ENCODE peak calls at places on chromosomes 2 and 18, in seven cellular contexts. One of them, this sample, is unnamed.

GRCh38 chr2:197286805-197287595 is 23.6 kb downstream of the ANKRD44 start:
- DNase-seq in epithelial cell of esophagus: peak; percentile 92
- DNase-seq in tibial nerve: peak; percentile 71
- DNase-seq in neural crest cell: no peak
- DNase-seq in kidney: no peak
- DNase-seq in choroid plexus epithelial cell: peak; percentile 96
- DNase-seq in GM12865: peak; percentile 80
- DNase-seq in this sample: peak; percentile 68

GRCh38 chr2:11540148-11540995 is 6.5 kb downstream of the GREB1 start:
- DNase-seq in epithelial cell of esophagus: no peak
- DNase-seq in tibial nerve: peak; percentile 37
- DNase-seq in neural crest cell: no peak
- DNase-seq in kidney: no peak
- DNase-seq in choroid plexus epithelial cell: no peak
- DNase-seq in GM12865: no peak
- DNase-seq in this sample: no peak

GRCh38 chr2:68416081-68416675 is 50.9 kb downstream of the FBXO48 start:
- DNase-seq in epithelial cell of esophagus: peak; percentile 17
- DNase-seq in tibial nerve: no peak
- DNase-seq in neural crest cell: no peak
- DNase-seq in kidney: no peak
- DNase-seq in choroid plexus epithelial cell: no peak
- DNase-seq in GM12865: no peak
- DNase-seq in this sample: no peak

GRCh38 chr2:217451634-217452033 is 551.2 kb downstream of the TNS1 start:
- DNase-seq in epithelial cell of esophagus: no peak
- DNase-seq in tibial nerve: no peak
- DNase-seq in neural crest cell: no peak
- DNase-seq in kidney: no peak
- DNase-seq in choroid plexus epithelial cell: peak; percentile 76
- DNase-seq in GM12865: no peak
- DNase-seq in this sample: no peak

GRCh38 chr18:79510731-79511141 is 115.0 kb downstream of the NFATC1 start:
- DNase-seq in epithelial cell of esophagus: no peak
- DNase-seq in tibial nerve: no peak
- DNase-seq in neural crest cell: no peak
- DNase-seq in kidney: peak; percentile 72
- DNase-seq in choroid plexus epithelial cell: no peak
- DNase-seq in GM12865: no peak
- DNase-seq in this sample: no peak

GRCh38 chr2:239704737-239705136 is 303.9 kb upstream of the HDAC4 start:
- DNase-seq in epithelial cell of esophagus: no peak
- DNase-seq in tibial nerve: no peak
- DNase-seq in neural crest cell: no peak
- DNase-seq in kidney: no peak
- DNase-seq in choroid plexus epithelial cell: no peak
- DNase-seq in GM12865: no peak
- DNase-seq in this sample: no peak

GRCh38 chr2:15041429-15041837 is 408.9 kb downstream of the LRATD1 start:
- DNase-seq in epithelial cell of esophagus: no peak
- DNase-seq in tibial nerve: peak; percentile 30
- DNase-seq in neural crest cell: no peak
- DNase-seq in kidney: no peak
- DNase-seq in choroid plexus epithelial cell: no peak
- DNase-seq in GM12865: no peak
- DNase-seq in this sample: no peak

GRCh38 chr2:148161909-148162308 is 141.0 kb downstream of the MBD5 start:
- DNase-seq in epithelial cell of esophagus: no peak
- DNase-seq in tibial nerve: no peak
- DNase-seq in neural crest cell: no peak
- DNase-seq in kidney: no peak
- DNase-seq in choroid plexus epithelial cell: no peak
- DNase-seq in GM12865: no peak
- DNase-seq in this sample: no peak

GRCh38 chr18:44742741-44743311 is 62.1 kb downstream of the SETBP1 start:
- DNase-seq in epithelial cell of esophagus: no peak
- DNase-seq in tibial nerve: peak; percentile 73
- DNase-seq in neural crest cell: no peak
- DNase-seq in kidney: no peak
- DNase-seq in choroid plexus epithelial cell: peak; percentile 62
- DNase-seq in GM12865: no peak
- DNase-seq in this sample: no peak

GRCh38 chr2:169109502-169110409 is 40.4 kb downstream of the DHRS9 start:
- DNase-seq in epithelial cell of esophagus: peak; percentile 80
- DNase-seq in tibial nerve: peak; percentile 70
- DNase-seq in neural crest cell: peak; percentile 83
- DNase-seq in kidney: peak; percentile 83
- DNase-seq in choroid plexus epithelial cell: peak; percentile 87
- DNase-seq in GM12865: peak; percentile 78
- DNase-seq in this sample: peak; percentile 64

GRCh38 chr2:167289651-167290410 is 401.6 kb downstream of the XIRP2 start:
- DNase-seq in epithelial cell of esophagus: peak; percentile 36
- DNase-seq in tibial nerve: no peak
- DNase-seq in neural crest cell: no peak
- DNase-seq in kidney: no peak
- DNase-seq in choroid plexus epithelial cell: peak; percentile 72
- DNase-seq in GM12865: no peak
- DNase-seq in this sample: no peak

GRCh38 chr2:167790189-167790588 is 457.2 kb downstream of the STK39 start:
- DNase-seq in epithelial cell of esophagus: no peak
- DNase-seq in tibial nerve: no peak
- DNase-seq in neural crest cell: no peak
- DNase-seq in kidney: no peak
- DNase-seq in choroid plexus epithelial cell: no peak
- DNase-seq in GM12865: no peak
- DNase-seq in this sample: no peak

GRCh38 chr2:145304501-145304900 is 784.6 kb upstream of the ZEB2 start:
- DNase-seq in epithelial cell of esophagus: no peak
- DNase-seq in tibial nerve: no peak
- DNase-seq in neural crest cell: no peak
- DNase-seq in kidney: no peak
- DNase-seq in choroid plexus epithelial cell: no peak
- DNase-seq in GM12865: no peak
- DNase-seq in this sample: no peak

GRCh38 chr18:23824704-23825103 is 135.5 kb downstream of the LAMA3 start:
- DNase-seq in epithelial cell of esophagus: peak; percentile 83
- DNase-seq in tibial nerve: no peak
- DNase-seq in neural crest cell: no peak
- DNase-seq in kidney: no peak
- DNase-seq in choroid plexus epithelial cell: peak; percentile 32
- DNase-seq in GM12865: no peak
- DNase-seq in this sample: no peak

GRCh38 chr2:13137679-13138078 is 420.9 kb downstream of the TRIB2 start:
- DNase-seq in epithelial cell of esophagus: no peak
- DNase-seq in tibial nerve: no peak
- DNase-seq in neural crest cell: no peak
- DNase-seq in kidney: no peak
- DNase-seq in choroid plexus epithelial cell: no peak
- DNase-seq in GM12865: no peak
- DNase-seq in this sample: no peak

DNA sequence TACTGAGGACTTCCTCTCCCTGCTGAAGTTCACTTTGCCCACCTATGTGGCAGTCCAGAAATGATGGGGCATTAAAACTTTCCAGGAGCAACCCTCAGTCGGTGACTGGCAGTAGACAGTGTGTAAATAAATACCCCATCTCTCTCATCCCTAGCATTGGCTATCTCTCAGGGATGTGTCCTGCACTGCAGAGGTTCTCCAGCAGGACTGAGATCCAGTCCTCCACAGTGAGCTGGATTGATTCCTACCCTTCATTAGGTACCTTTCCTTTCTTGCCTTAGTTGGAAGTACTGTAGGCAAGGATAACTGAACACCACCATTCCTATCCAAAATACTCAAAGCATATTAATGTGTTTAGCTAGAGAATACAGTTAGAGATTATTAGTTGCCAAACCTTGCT is 441.8 kb downstream of the SPAG16 start:
- DNase-seq in epithelial cell of esophagus: no peak
- DNase-seq in tibial nerve: no peak
- DNase-seq in neural crest cell: no peak
- DNase-seq in kidney: no peak
- DNase-seq in choroid plexus epithelial cell: no peak
- DNase-seq in GM12865: no peak
- DNase-seq in this sample: no peak
- TF ChIP-seq CTCF in epithelial cell of esophagus: no peak
- TF ChIP-seq CTCF in tibial nerve: no peak
- TF ChIP-seq CTCF in neural crest cell: no peak
- TF ChIP-seq CTCF in kidney: no peak
- TF ChIP-seq CTCF in choroid plexus epithelial cell: no peak
- TF ChIP-seq CTCF in GM12865: no peak
- TF ChIP-seq CTCF in this sample: no peak

DNA sequence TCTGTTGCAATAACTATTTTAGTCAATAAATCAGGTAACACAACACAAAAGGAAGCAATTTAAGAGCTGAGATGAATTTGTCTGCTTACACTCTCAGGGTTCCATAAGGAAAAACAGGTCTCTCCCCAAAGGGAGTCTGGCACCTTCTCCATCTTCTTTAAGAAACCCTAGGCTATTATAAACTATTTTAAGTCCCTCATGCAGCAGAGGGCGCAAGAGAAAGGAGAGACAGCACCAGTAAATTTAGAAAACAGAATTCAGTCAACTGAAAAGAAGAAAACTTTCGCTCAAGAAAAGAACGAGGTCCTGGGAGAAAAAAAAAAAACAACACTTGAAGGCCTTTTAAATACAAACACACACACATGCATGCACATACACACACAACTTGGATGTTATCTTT is 19.1 kb downstream of the SULT1C4 start:
- DNase-seq in epithelial cell of esophagus: peak; percentile 38
- DNase-seq in tibial nerve: peak; percentile 8
- DNase-seq in neural crest cell: no peak
- DNase-seq in kidney: no peak
- DNase-seq in choroid plexus epithelial cell: peak; percentile 71
- DNase-seq in GM12865: peak; percentile 39
- DNase-seq in this sample: no peak
- TF ChIP-seq CTCF in epithelial cell of esophagus: peak; percentile 36
- TF ChIP-seq CTCF in tibial nerve: no peak
- TF ChIP-seq CTCF in neural crest cell: peak; percentile 27
- TF ChIP-seq CTCF in kidney: no peak
- TF ChIP-seq CTCF in choroid plexus epithelial cell: peak; percentile 60
- TF ChIP-seq CTCF in GM12865: peak; percentile 28
- TF ChIP-seq CTCF in this sample: peak; percentile 26

DNA sequence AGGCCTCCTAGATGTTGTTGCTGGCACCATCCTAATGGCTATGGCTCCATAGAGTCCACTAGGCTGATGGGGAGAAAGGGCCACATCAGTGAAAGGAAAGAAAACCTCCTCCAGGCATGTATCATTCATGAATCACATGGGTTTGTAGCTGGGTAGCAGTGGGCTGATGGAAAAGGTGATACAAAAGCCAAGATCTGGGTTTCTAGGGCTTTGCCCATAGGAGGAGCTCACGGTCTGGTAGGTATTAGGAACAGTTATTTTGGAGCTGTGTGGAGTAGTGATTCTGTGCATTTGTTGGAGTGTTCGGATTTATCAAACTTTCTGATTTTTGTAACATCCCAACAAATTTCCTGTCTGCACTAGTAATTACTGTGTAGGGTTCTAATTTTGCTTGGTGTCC is 259.2 kb downstream of the SLC4A3 start:
- DNase-seq in epithelial cell of esophagus: peak; percentile 68
- DNase-seq in tibial nerve: no peak
- DNase-seq in neural crest cell: no peak
- DNase-seq in kidney: no peak
- DNase-seq in choroid plexus epithelial cell: no peak
- DNase-seq in GM12865: no peak
- DNase-seq in this sample: no peak
- TF ChIP-seq CTCF in epithelial cell of esophagus: peak; percentile 44
- TF ChIP-seq CTCF in tibial nerve: no peak
- TF ChIP-seq CTCF in neural crest cell: peak; percentile 35
- TF ChIP-seq CTCF in kidney: no peak
- TF ChIP-seq CTCF in choroid plexus epithelial cell: no peak
- TF ChIP-seq CTCF in GM12865: no peak
- TF ChIP-seq CTCF in this sample: no peak

DNA sequence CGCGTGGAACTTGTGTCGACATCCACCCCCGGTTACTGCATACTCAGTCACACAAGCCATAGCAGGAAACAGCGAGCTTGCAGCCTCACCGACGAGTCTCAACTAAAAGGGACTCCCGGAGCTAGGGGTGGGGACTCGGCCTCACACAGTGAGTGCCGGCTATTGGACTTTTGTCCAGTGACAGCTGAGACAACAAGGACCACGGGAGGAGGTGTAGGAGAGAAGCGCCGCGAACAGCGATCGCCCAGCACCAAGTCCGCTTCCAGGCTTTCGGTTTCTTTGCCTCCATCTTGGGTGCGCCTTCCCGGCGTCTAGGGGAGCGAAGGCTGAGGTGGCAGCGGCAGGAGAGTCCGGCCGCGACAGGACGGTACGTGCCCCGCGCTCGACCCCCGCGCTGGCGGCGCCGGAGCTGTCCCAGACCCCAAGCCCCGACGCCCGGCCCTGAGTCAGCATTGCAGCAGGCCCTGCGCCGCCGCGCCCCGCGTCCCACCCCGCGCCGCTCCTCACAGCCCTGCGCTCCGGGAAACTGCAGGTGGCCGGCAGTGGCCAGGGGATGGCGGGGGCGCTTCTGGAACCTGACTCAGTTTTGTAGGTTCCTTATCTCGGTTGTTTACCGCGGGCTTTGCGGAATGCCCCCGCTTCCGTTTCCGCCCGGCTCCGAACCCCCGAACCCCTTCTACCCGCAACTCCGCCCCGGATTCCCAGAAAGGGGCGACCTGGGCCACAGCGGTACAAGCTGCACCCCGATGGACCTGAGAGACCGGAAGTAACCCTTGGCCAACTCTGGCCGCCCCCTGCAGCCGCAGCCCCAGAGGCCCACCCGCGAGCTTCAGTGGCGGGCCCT is at the start of gene CFLAR:
- DNase-seq in epithelial cell of esophagus: peak; percentile 83
- DNase-seq in tibial nerve: peak; percentile 71
- DNase-seq in neural crest cell: peak; percentile 17
- DNase-seq in kidney: peak; percentile 94
- DNase-seq in choroid plexus epithelial cell: peak; percentile 96
- DNase-seq in GM12865: peak; percentile 94
- DNase-seq in this sample: peak; percentile 80
- TF ChIP-seq CTCF in epithelial cell of esophagus: no peak
- TF ChIP-seq CTCF in tibial nerve: no peak
- TF ChIP-seq CTCF in neural crest cell: no peak
- TF ChIP-seq CTCF in kidney: no peak
- TF ChIP-seq CTCF in choroid plexus epithelial cell: no peak
- TF ChIP-seq CTCF in GM12865: no peak
- TF ChIP-seq CTCF in this sample: no peak

DNA sequence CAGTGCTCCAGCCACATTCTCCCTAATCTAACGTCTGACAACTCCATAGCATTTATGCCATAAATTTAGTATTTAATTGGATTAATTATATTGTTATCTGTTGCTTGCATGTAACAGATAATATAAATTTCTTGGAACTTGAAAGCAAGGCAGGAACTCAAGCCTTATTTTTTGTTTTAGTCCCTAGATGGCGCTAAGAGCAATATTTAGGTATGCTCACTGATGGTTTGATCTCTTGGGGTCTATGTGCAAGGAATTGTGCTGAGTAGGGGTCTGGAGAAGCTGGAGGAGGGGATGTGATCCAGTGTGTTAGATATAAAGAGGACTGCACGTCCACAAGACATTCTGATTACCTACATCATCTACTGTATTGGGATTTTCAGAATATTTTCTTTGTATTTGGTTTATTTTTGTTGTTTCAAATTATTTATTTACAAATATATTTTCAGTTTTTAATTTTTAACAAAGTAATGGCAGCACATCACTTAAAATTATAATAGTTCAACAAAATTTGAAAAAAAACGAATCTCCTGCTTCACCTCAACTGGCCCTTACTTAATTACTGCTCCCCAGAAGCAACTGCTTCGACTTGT is 32.8 kb downstream of the KATNAL2 start:
- DNase-seq in epithelial cell of esophagus: peak; percentile 19
- DNase-seq in tibial nerve: no peak
- DNase-seq in neural crest cell: no peak
- DNase-seq in kidney: no peak
- DNase-seq in choroid plexus epithelial cell: peak; percentile 50
- DNase-seq in GM12865: peak; percentile 21
- DNase-seq in this sample: peak; percentile 51
- TF ChIP-seq CTCF in epithelial cell of esophagus: peak; percentile 40
- TF ChIP-seq CTCF in tibial nerve: no peak
- TF ChIP-seq CTCF in neural crest cell: peak; percentile 64
- TF ChIP-seq CTCF in kidney: peak; percentile 6
- TF ChIP-seq CTCF in choroid plexus epithelial cell: peak; percentile 62
- TF ChIP-seq CTCF in GM12865: peak; percentile 43
- TF ChIP-seq CTCF in this sample: peak; percentile 46